ENCODE peak calls at places on chromosomes 7 and 10, in ten cellular contexts. B, H, G, E, N, S, U, Q, X and F are unnamed samples.

GRCh38 chr7:75740846-75741497 is 2.2 kb upstream of the HIP1 start:
- DNase-seq in B (no peak), H (peak; percentile 57), G (peak; percentile 40), E (no peak), N (no peak), S (no peak), U (no peak), Q (peak; percentile 72), X (no peak), F (peak; percentile 72)

GRCh38 chr10:63228237-63228636 is 95.1 kb downstream of the NRBF2 start:
- DNase-seq in B (no peak), H (no peak), G (no peak), E (no peak), N (no peak), S (no peak), U (no peak), Q (no peak), X (no peak), F (no peak)

GRCh38 chr10:51654918-51655317 is 44.5 kb downstream of the CSTF2T start:
- DNase-seq in B (no peak), H (no peak), G (no peak), E (no peak), N (no peak), S (no peak), U (no peak), Q (no peak), X (no peak), F (no peak)

GRCh38 chr10:102342958-102343357 is 52.5 kb upstream of the NFKB2 start:
- DNase-seq in B (no peak), H (no peak), G (no peak), E (peak; percentile 87), N (no peak), S (no peak), U (no peak), Q (no peak), X (no peak), F (no peak)

GRCh38 chr10:132649651-132650360 is 112.2 kb downstream of the INPP5A start:
- DNase-seq in B (no peak), H (no peak), G (no peak), E (no peak), N (no peak), S (no peak), U (no peak), Q (no peak), X (no peak), F (peak; percentile 56)

GRCh38 chr7:130365511-130366441 is 14.5 kb upstream of the CPA1 start:
- DNase-seq in B (no peak), H (peak; percentile 87), G (no peak), E (peak; percentile 70), N (peak; percentile 90), S (no peak), U (no peak), Q (peak; percentile 57), X (peak; percentile 54), F (no peak)

GRCh38 chr10:30141366-30141886 is 82.0 kb upstream of the JCAD start:
- DNase-seq in B (no peak), H (no peak), G (no peak), E (no peak), N (peak; percentile 32), S (no peak), U (no peak), Q (no peak), X (no peak), F (no peak)

GRCh38 chr10:92238586-92239098 is 52.2 kb downstream of the CPEB3 start:
- DNase-seq in B (peak; percentile 65), H (peak; percentile 80), G (peak; percentile 9), E (peak; percentile 88), N (no peak), S (no peak), U (peak; percentile 82), Q (no peak), X (no peak), F (no peak)

GRCh38 chr7:142557971-142558582 is 191.2 kb upstream of the PRSS1 start:
- DNase-seq in B (no peak), H (no peak), G (peak; percentile 72), E (peak; percentile 28), N (no peak), S (peak; percentile 52), U (no peak), Q (no peak), X (peak; percentile 29), F (no peak)

GRCh38 chr10:110138197-110138812 is 69.1 kb upstream of the MXI1 start:
- DNase-seq in B (no peak), H (no peak), G (peak; percentile 67), E (peak; percentile 45), N (no peak), S (peak; percentile 78), U (no peak), Q (no peak), X (peak; percentile 69), F (no peak)

GRCh38 chr10:116835658-116836057 is 13.6 kb upstream of the ENO4 start:
- DNase-seq in B (peak; percentile 36), H (no peak), G (no peak), E (no peak), N (no peak), S (no peak), U (no peak), Q (no peak), X (no peak), F (no peak)

GRCh38 chr10:15460661-15461060 is 89.6 kb upstream of the FAM171A1 start:
- DNase-seq in B (no peak), H (no peak), G (no peak), E (no peak), N (no peak), S (no peak), U (no peak), Q (no peak), X (no peak), F (no peak)

DNA sequence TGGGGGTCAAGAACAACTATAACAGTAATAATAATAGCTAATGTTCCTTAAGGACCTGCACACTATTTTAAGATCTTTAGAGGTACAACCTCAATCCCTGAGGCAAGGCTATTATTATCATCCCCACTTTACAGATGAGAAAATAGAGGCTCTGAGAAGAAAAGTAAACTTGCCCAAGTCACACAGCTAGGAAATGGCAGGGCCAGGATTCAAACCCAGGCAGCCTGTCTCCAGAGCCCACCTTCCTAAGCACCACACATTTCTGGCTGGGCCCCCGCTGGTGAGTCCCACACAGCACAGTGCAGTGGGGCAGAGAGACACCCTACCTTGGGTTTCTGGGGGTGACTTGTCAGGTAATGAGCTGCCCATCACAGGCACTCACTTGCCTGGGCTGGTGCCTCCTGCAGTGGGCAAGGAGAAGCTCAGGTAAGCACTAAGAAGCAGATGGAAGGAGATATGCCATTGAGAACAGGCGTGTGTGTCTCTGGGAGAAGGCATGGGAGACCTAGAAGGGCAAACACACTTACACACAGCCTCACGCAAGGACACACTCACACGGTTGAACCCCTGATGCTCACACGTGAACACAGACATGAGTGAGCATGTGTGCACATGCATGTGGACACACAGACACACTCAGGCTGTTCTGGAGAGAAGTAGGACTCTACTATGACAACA is 104.4 kb upstream of the ZMIZ1 start:
- DNase-seq in B (no peak), H (peak; percentile 23), G (peak; percentile 29), E (no peak), N (no peak), S (no peak), U (no peak), Q (no peak), X (no peak), F (no peak)
- H3K4me1 ChIP-seq in B (no peaks in the 10 kb centered on the region), H (peaks cover 25% of the 10 kb centered on the region), G (peaks cover 43% of the 10 kb centered on the region), E (peaks cover 46% of the 10 kb centered on the region), N (no peaks in the 10 kb centered on the region), S (peaks cover 15% of the 10 kb centered on the region), U (peaks cover 58% of the 10 kb centered on the region), Q (peaks cover 31% of the 10 kb centered on the region), X (no peaks in the 10 kb centered on the region), F (peaks cover 6% of the 10 kb centered on the region)

DNA sequence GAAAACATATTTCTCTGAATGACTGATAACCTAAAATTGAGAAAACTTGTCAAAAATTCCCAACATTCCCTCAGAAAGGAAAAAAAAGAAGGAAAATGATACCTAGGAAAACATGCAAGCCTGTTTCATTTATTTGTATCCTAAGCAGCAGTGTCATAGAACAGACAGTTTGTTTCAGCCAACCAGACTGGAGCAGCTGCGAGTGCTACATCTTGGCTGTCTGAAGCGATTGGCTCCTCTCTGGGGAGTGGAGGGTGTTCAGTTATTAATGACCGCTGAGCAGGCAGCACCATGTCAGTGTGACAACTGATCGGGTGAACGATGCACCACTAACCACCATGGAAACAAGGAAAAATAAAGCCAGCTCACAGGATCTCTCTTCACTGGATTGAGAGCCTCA is at the start of gene LRRN3:
- DNase-seq in B (no peak), H (peak; percentile 58), G (no peak), E (no peak), N (peak; percentile 11), S (peak; percentile 63), U (no peak), Q (peak; percentile 68), X (peak; percentile 55), F (peak; percentile 45)
- H3K4me3 ChIP-seq in B (peak within 1 kb of the TSS; percentile 55), H (peak within 1 kb of the TSS; percentile 60), G (no peak within 1 kb of the TSS), E (no peak within 1 kb of the TSS), N (peak within 1 kb of the TSS; percentile 23), S (peak within 1 kb of the TSS; percentile 54), U (peak within 1 kb of the TSS; percentile 31), Q (peak within 1 kb of the TSS; percentile 49), X (peak within 1 kb of the TSS; percentile 16), F (peak within 1 kb of the TSS; percentile 80)

DNA sequence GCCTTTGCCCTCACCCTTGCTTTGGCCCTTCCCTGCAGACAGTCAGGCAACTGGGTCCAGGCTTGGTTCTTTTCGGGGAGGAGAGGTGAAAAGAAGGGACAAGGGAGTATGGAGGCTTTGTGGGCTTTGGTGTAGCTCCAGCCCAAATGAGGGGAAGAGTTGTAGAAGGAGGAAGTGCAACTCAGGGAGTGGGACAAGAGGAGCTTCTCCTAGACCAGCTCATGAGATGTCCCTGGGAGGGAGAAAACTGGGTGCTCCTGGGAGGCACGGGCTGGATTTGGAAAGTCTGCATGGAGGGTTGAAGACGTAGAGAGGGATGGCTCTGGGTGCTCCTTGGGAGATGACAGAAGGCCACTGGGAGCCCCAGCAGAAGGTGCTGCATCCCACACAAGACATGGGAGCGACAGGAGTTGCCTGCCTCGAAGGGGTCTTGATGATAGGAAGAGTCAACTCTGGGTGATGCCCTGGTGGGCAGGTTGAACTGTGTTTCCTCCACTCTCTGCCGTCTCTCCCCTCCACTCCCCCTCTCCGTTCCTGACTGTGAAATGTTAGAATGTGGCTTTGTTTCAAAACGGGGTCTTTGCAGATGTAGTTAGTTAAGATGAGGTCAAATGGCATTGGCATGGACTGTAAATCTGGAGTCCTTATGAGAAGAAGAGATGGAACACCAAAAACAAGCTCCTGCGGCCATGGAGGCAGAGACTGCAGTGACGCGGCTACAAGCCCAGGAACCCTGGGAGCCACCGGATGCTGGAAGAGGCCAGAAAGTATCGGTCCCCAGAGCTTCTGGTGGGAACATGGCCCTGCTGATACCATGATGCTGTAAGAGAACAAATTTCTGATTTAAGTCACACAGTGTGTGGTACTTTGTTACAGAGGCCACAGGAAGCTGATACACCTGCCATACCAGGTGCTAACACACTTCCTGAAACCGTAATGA is 298.5 kb downstream of the GLRX3 start:
- DNase-seq in B (peak; percentile 43), H (no peak), G (no peak), E (no peak), N (no peak), S (no peak), U (no peak), Q (no peak), X (no peak), F (no peak)
- H3K9me3 ChIP-seq in B (no peaks in the 10 kb centered on the region), H (no peaks in the 10 kb centered on the region), G (no peaks in the 10 kb centered on the region), E (peaks cover 20% of the 10 kb centered on the region), N (no peaks in the 10 kb centered on the region), S (no peaks in the 10 kb centered on the region), U (no peaks in the 10 kb centered on the region), Q (no peaks in the 10 kb centered on the region), X (no peaks in the 10 kb centered on the region), F (no peaks in the 10 kb centered on the region)

DNA sequence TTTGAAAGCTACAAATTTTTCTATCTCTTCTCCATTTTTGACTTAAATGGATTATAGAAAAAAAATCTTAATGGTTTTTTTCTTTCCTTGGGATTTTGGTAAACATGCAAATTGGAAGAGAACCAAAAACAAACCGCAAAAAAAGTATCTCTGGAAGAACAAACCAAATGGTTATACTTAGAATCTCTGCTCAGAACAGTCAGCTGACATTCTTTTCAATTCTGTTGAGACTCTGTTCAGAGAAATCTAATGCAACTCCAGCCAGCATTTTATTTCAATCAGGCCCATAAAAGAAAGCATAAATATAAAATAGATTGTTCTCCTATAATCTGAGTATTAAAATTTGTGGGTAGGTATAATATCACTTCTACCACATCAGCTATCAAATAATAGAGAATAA is 267.6 kb upstream of the NPVF start:
- DNase-seq in B (no peak), H (no peak), G (no peak), E (no peak), N (no peak), S (no peak), U (no peak), Q (no peak), X (no peak), F (no peak)
- H3K4me1 ChIP-seq in B (no peaks in the 10 kb centered on the region), H (no peaks in the 10 kb centered on the region), G (no peaks in the 10 kb centered on the region), E (no peaks in the 10 kb centered on the region), N (peaks cover 23% of the 10 kb centered on the region), S (peaks cover 14% of the 10 kb centered on the region), U (peaks cover 15% of the 10 kb centered on the region), Q (peaks cover 4% of the 10 kb centered on the region), X (peaks cover 3% of the 10 kb centered on the region), F (no peaks in the 10 kb centered on the region)